ENCODE peak calls at places on chromosomes 12 and 14, in ten cellular contexts. Y is fibroblast of pulmonary artery; V is RCC 7860; M is A172; T is activated CD4-positive, alpha-beta T cell treated with anti-CD3 and anti-CD28 coated beads, Interleukin-2, amount 50 U/mL, for 1 hour; X is hippocampal formation; O is iPS DF 6.9; R is NCI-H748 treated with DMSO at 0.1 percent for 48 hours; J is Ammon's horn; I is stimulated activated CD4-positive, alpha-beta T cell treated with anti-CD3 and anti-CD28 coated beads, Interleukin-4, amount 100 ng/mL, for 24 hours. E is an unnamed sample.

GRCh38 chr14:95872777-95873176 is 3.9 kb upstream of the TUNAR start:
- DNase-seq in Y (no peak), V (no peak), M (no peak), T (no peak), X (no peak), O (no peak), R (no peak), J (no peak), I (no peak), E (no peak)

GRCh38 chr12:9751204-9752144 is 9.2 kb downstream of the CD69 start:
- DNase-seq in Y (peak; percentile 35), V (peak; percentile 27), M (peak; percentile 17), T (peak; percentile 57), X (no peak), O (no peak), R (peak; percentile 3), J (no peak), I (peak; percentile 60), E (peak; percentile 7)

GRCh38 chr12:16482726-16483125 is 123.2 kb downstream of the LMO3 start:
- DNase-seq in Y (no peak), V (no peak), M (no peak), T (no peak), X (no peak), O (no peak), R (no peak), J (no peak), I (no peak), E (no peak)

GRCh38 chr12:93011100-93011499 is 82.0 kb upstream of the EEA1 start:
- DNase-seq in Y (no peak), V (no peak), M (peak; percentile 47), T (no peak), X (no peak), O (no peak), R (no peak), J (no peak), I (no peak), E (no peak)

GRCh38 chr12:126708492-126708896 is 1558.5 kb upstream of the TMEM132C start:
- DNase-seq in Y (peak; percentile 69), V (no peak), M (peak; percentile 58), T (no peak), X (no peak), O (no peak), R (no peak), J (no peak), I (peak; percentile 11), E (no peak)

GRCh38 chr12:50088577-50089335 is 3.6 kb downstream of the SMARCD1 start:
- DNase-seq in Y (peak; percentile 63), V (peak; percentile 42), M (peak; percentile 53), T (peak; percentile 54), X (peak; percentile 14), O (no peak), R (peak; percentile 66), J (peak; percentile 63), I (peak; percentile 67), E (peak; percentile 47)

GRCh38 chr12:93032748-93033147 is 103.7 kb upstream of the EEA1 start:
- DNase-seq in Y (no peak), V (no peak), M (no peak), T (no peak), X (no peak), O (no peak), R (no peak), J (no peak), I (no peak), E (no peak)

GRCh38 chr14:84254205-84254788 is 1275.6 kb upstream of the FLRT2 start:
- DNase-seq in Y (peak; percentile 73), V (no peak), M (peak; percentile 4), T (no peak), X (no peak), O (peak; percentile 4), R (peak; percentile 72), J (no peak), I (no peak), E (no peak)

GRCh38 chr14:49879683-49880204 is 13.1 kb upstream of the ARF6 start:
- DNase-seq in Y (peak; percentile 74), V (peak; percentile 58), M (peak; percentile 84), T (peak; percentile 46), X (no peak), O (peak; percentile 76), R (peak; percentile 19), J (no peak), I (peak; percentile 63), E (no peak)

GRCh38 chr12:6691473-6691872 is 2.3 kb upstream of the ZNF384 start:
- DNase-seq in Y (peak; percentile 15), V (peak; percentile 33), M (peak; percentile 57), T (no peak), X (no peak), O (no peak), R (no peak), J (no peak), I (no peak), E (no peak)

GRCh38 chr12:21527451-21528180 is 1.5 kb downstream of the SPX start:
- DNase-seq in Y (peak; percentile 41), V (no peak), M (peak; percentile 16), T (peak; percentile 53), X (peak; percentile 61), O (no peak), R (peak; percentile 57), J (peak; percentile 66), I (peak; percentile 58), E (peak; percentile 41)

GRCh38 chr14:46840971-46841729 is 189.6 kb upstream of the RPL10L start:
- DNase-seq in Y (no peak), V (no peak), M (no peak), T (no peak), X (no peak), O (no peak), R (no peak), J (peak; percentile 19), I (no peak), E (no peak)

GRCh38 chr14:75476274-75476995 is 45.8 kb upstream of the BATF start:
- DNase-seq in Y (peak; percentile 33), V (no peak), M (no peak), T (no peak), X (no peak), O (no peak), R (peak; percentile 10), J (no peak), I (no peak), E (no peak)

GRCh38 chr12:5505751-5506150 is 73.8 kb downstream of the NTF3 start:
- DNase-seq in Y (no peak), V (no peak), M (no peak), T (no peak), X (no peak), O (no peak), R (no peak), J (no peak), I (no peak), E (no peak)